ENCODE peak calls at places on chromosomes 2 and 18, in five cellular contexts. E is K562, J is NB4, W is endothelial cell of umbilical vein, G is HepG2. C is an unnamed sample.

GRCh38 chr18:44945847-44946490 is 265.3 kb downstream of the SETBP1 start:
- DNase-seq in E (no peak), J (no peak), W (no peak), G (no peak), C (no peak)

GRCh38 chr2:225668606-225669266 is 269.2 kb downstream of the NYAP2 start:
- DNase-seq in E (peak), J (peak), W (peak), G (peak), C (peak)

GRCh38 chr2:133109772-133110171 is 439.8 kb upstream of the LYPD1 start:
- DNase-seq in E (no peak), J (no peak), W (no peak), G (no peak), C (peak)

GRCh38 chr2:64493788-64494187 is 30.3 kb upstream of the AFTPH start:
- DNase-seq in E (no peak), J (no peak), W (no peak), G (no peak), C (no peak)

GRCh38 chr2:9573013-9573708 is 17.5 kb upstream of the ADAM17 start:
- DNase-seq in E (no peak), J (no peak), W (no peak), G (no peak), C (no peak)

GRCh38 chr2:24164416-24164973 is 10.4 kb upstream of the FAM228A start:
- DNase-seq in E (peak), J (peak), W (no peak), G (peak), C (peak)

GRCh38 chr2:37619957-37620295 is 51.5 kb downstream of the CDC42EP3 start:
- DNase-seq in E (no peak), J (no peak), W (no peak), G (no peak), C (no peak)

GRCh38 chr18:48028716-48029115 is 98.3 kb upstream of the SMAD2 start:
- DNase-seq in E (no peak), J (no peak), W (no peak), G (no peak), C (no peak)

GRCh38 chr2:84924173-84925106 is 19.0 kb downstream of the TMSB10 start:
- DNase-seq in E (peak), J (peak), W (peak), G (peak), C (peak)

GRCh38 chr2:62972601-62973000 is 78.0 kb upstream of the OTX1 start:
- DNase-seq in E (no peak), J (no peak), W (no peak), G (no peak), C (no peak)

GRCh38 chr2:50346104-50346503 is 685.8 kb downstream of the NRXN1 start:
- DNase-seq in E (no peak), J (no peak), W (no peak), G (no peak), C (no peak)

GRCh38 chr2:191064590-191064989 is 50.6 kb upstream of the STAT1 start:
- DNase-seq in E (no peak), J (no peak), W (no peak), G (no peak), C (no peak)

GRCh38 chr2:132421198-132421780 is 4.7 kb downstream of the GPR39 start:
- DNase-seq in E (no peak), J (no peak), W (no peak), G (no peak), C (no peak)

GRCh38 chr2:196220671-196221070 is 49.3 kb upstream of the STK17B start:
- DNase-seq in E (no peak), J (no peak), W (no peak), G (no peak), C (no peak)

GRCh38 chr2:196278491-196278911 is 107.1 kb upstream of the STK17B start:
- DNase-seq in E (no peak), J (no peak), W (peak), G (no peak), C (no peak)

GRCh38 chr2:147789720-147790119 is 55.1 kb upstream of the ACVR2A start:
- DNase-seq in E (no peak), J (no peak), W (no peak), G (no peak), C (no peak)

GRCh38 chr2:222318026-222318711 is 19.4 kb upstream of the PAX3 start:
- DNase-seq in E (peak), J (peak), W (peak), G (peak), C (peak)

GRCh38 chr2:71478806-71479205 is 25.4 kb downstream of the DYSF start:
- DNase-seq in E (no peak), J (no peak), W (no peak), G (no peak), C (no peak)

GRCh38 chr2:171432969-171433762 is 624 bp downstream of the METTL8 start:
- DNase-seq in E (peak), J (peak), W (no peak), G (peak), C (peak)

GRCh38 chr2:197804758-197805597 is 585 bp downstream of the PLCL1 start:
- DNase-seq in E (peak), J (peak), W (peak), G (no peak), C (no peak)

GRCh38 chr2:239151201-239152131 is 249.4 kb downstream of the HDAC4 start:
- DNase-seq in E (no peak), J (no peak), W (no peak), G (no peak), C (no peak)

GRCh38 chr2:101087638-101088037 is 63.5 kb downstream of the TBC1D8 start:
- DNase-seq in E (no peak), J (no peak), W (no peak), G (no peak), C (no peak)

GRCh38 chr2:241852116-241852980 is 6.3 kb downstream of the PDCD1 start:
- DNase-seq in E (no peak), J (peak), W (no peak), G (no peak), C (no peak)

GRCh38 chr18:60112369-60112768 is 212.6 kb downstream of the PMAIP1 start:
- DNase-seq in E (no peak), J (no peak), W (no peak), G (no peak), C (no peak)

GRCh38 chr2:28326873-28327495 is 65.7 kb upstream of the FOSL2 start:
- DNase-seq in E (no peak), J (no peak), W (no peak), G (no peak), C (no peak)

GRCh38 chr2:160087854-160088745 is 25.7 kb upstream of the PLA2R1 start:
- DNase-seq in E (peak), J (peak), W (no peak), G (peak), C (peak)

GRCh38 chr2:79982445-79982844 is 322.1 kb downstream of the LRRTM1 start:
- DNase-seq in E (peak), J (peak), W (no peak), G (peak), C (peak)

GRCh38 chr2:224876522-224876921 is 160.4 kb upstream of the CCDC195 start:
- DNase-seq in E (no peak), J (peak), W (no peak), G (no peak), C (no peak)

GRCh38 chr2:127008265-127008664 is 98.7 kb downstream of the BIN1 start:
- DNase-seq in E (no peak), J (no peak), W (no peak), G (no peak), C (no peak)

GRCh38 chr2:13650586-13651180 is 933.9 kb downstream of the TRIB2 start:
- DNase-seq in E (no peak), J (peak), W (no peak), G (no peak), C (no peak)

GRCh38 chr2:65357959-65358294 is 74.5 kb downstream of the SPRED2 start:
- DNase-seq in E (no peak), J (no peak), W (no peak), G (no peak), C (no peak)

GRCh38 chr2:10422251-10422650 is 25.9 kb downstream of the ODC1 start:
- DNase-seq in E (no peak), J (no peak), W (no peak), G (no peak), C (no peak)

GRCh38 chr2:176473177-176473576 is 203.9 kb downstream of the MTX2 start:
- DNase-seq in E (no peak), J (no peak), W (peak), G (no peak), C (no peak)

GRCh38 chr2:212537311-212538155 is 1.1 kb downstream of the ERBB4 start:
- DNase-seq in E (no peak), J (no peak), W (peak), G (no peak), C (no peak)

GRCh38 chr2:129780316-129781282 is 198.9 kb upstream of the RAB6C start:
- DNase-seq in E (no peak), J (no peak), W (no peak), G (no peak), C (no peak)

GRCh38 chr2:1975060-1975459 is 230.7 kb upstream of the PXDN start:
- DNase-seq in E (no peak), J (no peak), W (no peak), G (no peak), C (no peak)

GRCh38 chr2:12303181-12304030 is 413.3 kb upstream of the TRIB2 start:
- DNase-seq in E (no peak), J (peak), W (no peak), G (no peak), C (no peak)

GRCh38 chr2:42156756-42157155 is 12.4 kb upstream of the EML4 start:
- DNase-seq in E (no peak), J (no peak), W (no peak), G (no peak), C (no peak)

GRCh38 chr2:1855150-1855549 is 110.8 kb upstream of the PXDN start:
- DNase-seq in E (no peak), J (no peak), W (no peak), G (no peak), C (no peak)

GRCh38 chr2:158994920-158995676 is 26.7 kb downstream of the TANC1 start:
- DNase-seq in E (no peak), J (no peak), W (no peak), G (peak), C (no peak)
- TF ChIP-seq MYC in E (no peak), J (no peak), W (no peak), G (no peak), C (no peak)

DNA sequence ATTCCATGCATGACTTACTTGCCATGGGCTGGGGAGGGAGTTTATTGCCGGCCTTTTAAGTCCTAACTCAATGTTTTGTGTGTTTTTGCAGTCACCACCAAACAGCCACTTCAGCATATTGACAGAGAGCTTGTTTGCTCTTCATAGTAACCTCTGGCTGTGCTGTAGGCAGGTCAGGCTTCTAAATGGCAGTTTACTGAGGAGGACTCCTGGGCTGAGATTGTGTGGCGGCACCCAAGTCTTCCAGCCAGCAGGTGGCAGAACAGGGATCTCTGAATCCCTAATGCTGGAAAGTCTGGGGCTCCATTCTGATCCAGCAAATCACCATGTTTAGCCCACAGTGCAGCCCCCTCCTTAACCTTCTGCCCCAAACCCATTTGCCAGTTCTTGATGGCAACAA is 121.2 kb downstream of the CAPN13 start:
- DNase-seq in E (peak), J (peak), W (no peak), G (peak), C (no peak)
- TF ChIP-seq MYC in E (no peak), J (no peak), W (no peak), G (no peak), C (no peak)

DNA sequence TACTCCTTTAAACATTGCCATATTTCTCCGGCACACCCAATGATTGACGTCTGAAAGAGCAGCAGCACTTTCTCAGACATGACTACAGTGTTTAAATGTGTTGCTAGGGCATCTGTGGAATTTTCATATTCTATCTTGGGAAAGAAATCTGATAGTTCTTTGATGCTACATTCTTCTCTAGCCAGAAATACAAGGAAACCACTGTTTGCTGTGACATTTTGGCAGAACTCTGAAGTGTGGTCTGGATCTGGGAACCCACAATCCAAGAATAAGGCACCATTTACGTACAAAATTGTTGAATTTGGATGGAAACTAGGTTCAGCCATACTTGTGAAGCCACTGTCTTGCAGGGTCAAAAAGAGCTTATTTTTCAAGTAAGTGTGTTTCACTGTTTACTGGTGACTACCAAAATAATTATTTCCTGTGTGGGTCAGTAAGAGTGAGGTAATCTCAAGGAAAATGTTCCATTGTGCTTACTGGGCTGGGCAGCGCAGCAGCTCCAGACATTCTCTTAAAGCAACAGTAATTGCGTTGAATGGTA is 21.3 kb upstream of the CD28 start:
- DNase-seq in E (no peak), J (no peak), W (peak), G (no peak), C (no peak)
- TF ChIP-seq MYC in E (no peak), J (no peak), W (no peak), G (no peak), C (no peak)

GRCh38 chr18:80046431-80046830 is 12.2 kb downstream of the RBFA start:
- DNase-seq in E (no peak), J (no peak), W (no peak), G (no peak), C (no peak)
- TF ChIP-seq MYC in E (no peak), J (no peak), W (no peak), G (no peak), C (no peak)

GRCh38 chr2:202099515-202099914 is 26.5 kb downstream of the KIAA2012 start:
- DNase-seq in E (no peak), J (no peak), W (no peak), G (no peak), C (no peak)

GRCh38 chr2:202091476-202091875 is 18.4 kb downstream of the KIAA2012 start:
- DNase-seq in E (no peak), J (peak), W (no peak), G (no peak), C (no peak)

GRCh38 chr2:202098336-202098735 is 25.3 kb downstream of the KIAA2012 start:
- DNase-seq in E (no peak), J (no peak), W (no peak), G (no peak), C (no peak)

GRCh38 chr2:202101049-202101579 is 28.1 kb downstream of the KIAA2012 start:
- DNase-seq in E (no peak), J (no peak), W (no peak), G (no peak), C (no peak)

GRCh38 chr2:202096736-202097135 is 23.7 kb downstream of the KIAA2012 start:
- DNase-seq in E (no peak), J (no peak), W (peak), G (no peak), C (no peak)
- TF ChIP-seq MYC in E (no peak), J (no peak), W (no peak), G (no peak), C (no peak)

C was measured in A549.